ENCODE peak calls at places on chromosome 14, in six cellular contexts. L is NCI-H1092; Q is stimulated activated CD8-positive, alpha-beta memory T cell treated with anti-CD3 and anti-CD28 coated beads, Interleukin-7, amount 100 ng/mL, for 4 hours; K is HT1080; W is kidney glomerular epithelial cell; B is NCI-H1417. P is an unnamed sample.

GRCh38 chr14:96574171-96574632 is 72.0 kb downstream of the PAPOLA start:
- DNase-seq in L (no peak), Q (no peak), K (no peak), W (no peak), B (no peak), P (no peak)

GRCh38 chr14:82447586-82447985 is 913.9 kb upstream of the SEL1L start:
- DNase-seq in L (peak), Q (no peak), K (no peak), W (no peak), B (peak), P (peak)

GRCh38 chr14:23102801-23103200 is 2.0 kb downstream of the CIROP start:
- DNase-seq in L (no peak), Q (no peak), K (no peak), W (no peak), B (no peak), P (no peak)

GRCh38 chr14:74652541-74652940 is 40.5 kb upstream of the LTBP2 start:
- DNase-seq in L (no peak), Q (no peak), K (no peak), W (no peak), B (no peak), P (no peak)

GRCh38 chr14:95389471-95390011 is 69.8 kb upstream of the CLMN start:
- DNase-seq in L (no peak), Q (no peak), K (no peak), W (no peak), B (no peak), P (no peak)

GRCh38 chr14:90654831-90655276 is 161.4 kb downstream of the TTC7B start:
- DNase-seq in L (no peak), Q (no peak), K (no peak), W (no peak), B (no peak), P (no peak)

GRCh38 chr14:23140389-23140788 is 21.3 kb upstream of the CEBPE start:
- DNase-seq in L (no peak), Q (no peak), K (no peak), W (no peak), B (no peak), P (no peak)

GRCh38 chr14:92653162-92653651 is 95.2 kb downstream of the LGMN start:
- DNase-seq in L (no peak), Q (no peak), K (no peak), W (no peak), B (no peak), P (no peak)

GRCh38 chr14:104227806-104228205 is 89.4 kb downstream of the KIF26A start:
- DNase-seq in L (no peak), Q (no peak), K (no peak), W (no peak), B (no peak), P (no peak)

GRCh38 chr14:53793790-53794560 is 162.7 kb downstream of the BMP4 start:
- DNase-seq in L (peak), Q (no peak), K (no peak), W (peak), B (peak), P (peak)

GRCh38 chr14:89249972-89250371 is 167.1 kb downstream of the FOXN3 start:
- DNase-seq in L (no peak), Q (no peak), K (no peak), W (no peak), B (no peak), P (no peak)